ENCODE peak calls at places on chromosomes 11 and 22, in nine cellular contexts. V, A, W, X, L, C, F, E and H are unnamed samples.

GRCh38 chr11:132718711-132719641 is 813.3 kb downstream of the OPCML start:
- DNase-seq in V (no peak), A (no peak), W (peak), X (no peak), L (no peak), C (no peak), F (no peak), E (peak), H (no peak)

GRCh38 chr11:114367244-114367957 is 32.9 kb downstream of the C11orf71 start:
- DNase-seq in V (no peak), A (no peak), W (no peak), X (no peak), L (no peak), C (no peak), F (no peak), E (no peak), H (no peak)

GRCh38 chr11:75563978-75564552 is 2.0 kb downstream of the SERPINH1 start:
- DNase-seq in V (no peak), A (peak), W (no peak), X (no peak), L (peak), C (peak), F (no peak), E (peak), H (peak)

GRCh38 chr22:39257522-39258475 is 13.0 kb upstream of the PDGFB start:
- DNase-seq in V (no peak), A (no peak), W (no peak), X (no peak), L (no peak), C (no peak), F (no peak), E (no peak), H (no peak)

GRCh38 chr11:27485930-27486773 is 13.6 kb upstream of the LGR4 start:
- DNase-seq in V (no peak), A (peak), W (peak), X (peak), L (peak), C (no peak), F (peak), E (peak), H (peak)

GRCh38 chr11:33291004-33291777 is 34.0 kb downstream of the HIPK3 start:
- DNase-seq in V (peak), A (peak), W (no peak), X (no peak), L (peak), C (no peak), F (no peak), E (peak), H (no peak)

GRCh38 chr11:106950067-106950491 is 68.2 kb downstream of the GUCY1A2 start:
- DNase-seq in V (no peak), A (no peak), W (no peak), X (peak), L (no peak), C (no peak), F (no peak), E (no peak), H (peak)

GRCh38 chr11:62830904-62831519 is 839 bp downstream of the STX5 start:
- DNase-seq in V (no peak), A (no peak), W (no peak), X (peak), L (no peak), C (no peak), F (no peak), E (no peak), H (no peak)

GRCh38 chr11:43579171-43579918 is 101.2 kb upstream of the HSD17B12 start:
- DNase-seq in V (no peak), A (peak), W (no peak), X (peak), L (peak), C (no peak), F (peak), E (peak), H (peak)

GRCh38 chr22:32622004-32622761 is 147.6 kb downstream of the FBXO7 start:
- DNase-seq in V (no peak), A (peak), W (no peak), X (no peak), L (peak), C (no peak), F (no peak), E (peak), H (no peak)

GRCh38 chr22:32622762-32623147 is 148.1 kb downstream of the FBXO7 start:
- DNase-seq in V (no peak), A (no peak), W (no peak), X (no peak), L (no peak), C (no peak), F (no peak), E (no peak), H (no peak)

GRCh38 chr22:32621656-32622003 is 147.0 kb downstream of the FBXO7 start:
- DNase-seq in V (no peak), A (no peak), W (no peak), X (no peak), L (no peak), C (no peak), F (no peak), E (no peak), H (no peak)

GRCh38 chr22:32619614-32620426 is 145.2 kb downstream of the FBXO7 start:
- DNase-seq in V (no peak), A (peak), W (no peak), X (no peak), L (peak), C (peak), F (no peak), E (peak), H (peak)

DNA sequence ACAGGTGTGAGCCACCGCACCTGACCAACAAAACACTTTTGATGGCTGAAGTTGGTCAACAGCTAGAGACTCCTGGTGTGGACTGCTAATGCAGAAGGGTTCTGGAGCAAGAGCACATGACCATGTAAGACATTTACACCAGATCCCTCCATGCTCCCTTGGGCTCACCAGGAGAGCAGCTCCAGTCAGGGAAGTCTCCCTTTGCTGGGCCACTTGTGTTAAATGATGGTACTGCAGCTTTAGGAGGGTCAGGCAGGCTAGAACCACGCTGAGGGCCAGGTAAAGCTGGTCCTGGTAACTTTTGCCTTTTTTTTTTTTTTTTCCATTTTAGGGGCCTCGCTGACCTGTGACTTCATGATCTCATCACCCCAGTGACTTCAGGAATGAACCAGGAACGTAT is 146.4 kb downstream of the FBXO7 start:
- DNase-seq in V (no peak), A (no peak), W (no peak), X (no peak), L (no peak), C (no peak), F (no peak), E (no peak), H (no peak)
- TF ChIP-seq CTCF in V (no peak), A (no peak), W (no peak), X (no peak), L (no peak), C (no peak), F (no peak), E (no peak), H (no peak)

GRCh38 chr22:35043251-35043931 is 22.6 kb upstream of the ISX start:
- DNase-seq in V (no peak), A (no peak), W (no peak), X (no peak), L (no peak), C (no peak), F (no peak), E (no peak), H (peak)
- TF ChIP-seq CTCF in V (peak), A (no peak), W (no peak), X (no peak), L (peak), C (no peak), F (no peak), E (no peak), H (no peak)

GRCh38 chr11:105582497-105582896 is 27.4 kb upstream of the GRIA4 start:
- DNase-seq in V (no peak), A (no peak), W (no peak), X (peak), L (peak), C (no peak), F (no peak), E (no peak), H (peak)

GRCh38 chr11:105573091-105573490 is 36.8 kb upstream of the GRIA4 start:
- DNase-seq in V (no peak), A (peak), W (no peak), X (no peak), L (peak), C (no peak), F (no peak), E (peak), H (no peak)

GRCh38 chr11:105579111-105579510 is 30.8 kb upstream of the GRIA4 start:
- DNase-seq in V (no peak), A (no peak), W (no peak), X (no peak), L (no peak), C (no peak), F (no peak), E (no peak), H (no peak)

DNA sequence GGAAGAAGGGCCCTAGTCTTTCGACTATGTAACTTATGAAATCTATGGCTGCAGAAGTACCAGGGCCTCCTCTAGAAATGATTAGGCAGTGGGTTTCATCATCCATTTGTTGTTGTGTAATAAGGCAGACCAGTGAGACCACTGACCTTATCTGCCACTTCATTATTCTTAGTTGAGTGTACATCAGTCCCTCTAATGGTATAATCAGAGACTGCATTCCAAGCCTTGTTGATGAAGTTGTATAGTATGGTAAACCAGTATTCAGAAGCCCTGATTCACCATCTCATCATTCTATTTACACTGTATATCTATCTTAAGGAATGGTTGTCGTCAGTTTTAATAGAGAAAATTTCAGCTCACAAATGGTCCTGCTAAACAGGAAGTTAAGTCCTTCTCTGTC is 32.2 kb upstream of the GRIA4 start:
- DNase-seq in V (no peak), A (peak), W (no peak), X (peak), L (peak), C (no peak), F (no peak), E (peak), H (no peak)
- TF ChIP-seq CTCF in V (no peak), A (peak), W (no peak), X (no peak), L (peak), C (no peak), F (no peak), E (peak), H (no peak)

DNA sequence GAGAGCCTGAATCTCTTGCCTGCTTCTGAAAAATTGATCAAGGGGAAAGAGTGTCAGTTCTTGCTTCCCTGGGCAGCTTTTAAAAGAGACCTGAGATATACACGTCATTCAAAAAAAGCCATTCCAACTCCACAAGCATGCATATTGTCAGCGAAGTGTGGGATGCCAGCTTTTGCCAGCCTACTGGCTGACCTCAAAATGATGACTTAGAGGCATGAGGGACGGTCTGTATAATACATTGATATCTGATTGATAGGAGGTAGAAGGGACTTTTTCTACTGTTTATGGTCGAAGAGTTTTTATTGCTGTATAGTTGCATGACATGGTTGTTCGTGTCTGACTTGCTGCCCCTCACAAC is 126.3 kb downstream of the MICAL2 start:
- DNase-seq in V (no peak), A (no peak), W (no peak), X (no peak), L (no peak), C (no peak), F (no peak), E (no peak), H (no peak)
- TF ChIP-seq CTCF in V (no peak), A (no peak), W (no peak), X (no peak), L (no peak), C (no peak), F (no peak), E (no peak), H (no peak)

DNA sequence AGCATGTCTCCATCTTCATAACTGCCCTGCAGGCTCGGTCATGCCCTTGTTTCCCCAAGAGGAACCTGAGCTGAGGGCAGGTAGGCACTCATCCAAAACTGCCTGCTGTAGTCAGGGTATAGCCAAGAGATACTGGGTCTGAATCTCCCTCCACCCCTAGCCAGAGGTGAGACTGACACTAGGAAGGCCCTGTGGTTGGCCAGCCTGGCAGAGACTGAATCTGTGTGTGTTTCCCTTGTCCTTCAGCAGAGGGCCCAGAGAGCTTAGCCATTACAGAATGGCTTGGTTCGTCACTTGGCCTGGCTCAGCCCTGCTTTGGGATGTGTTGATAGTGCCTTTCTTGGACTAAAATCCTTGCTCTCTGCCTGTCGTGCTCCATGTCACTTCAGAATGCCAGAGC is 79.3 kb upstream of the SUSD2 start:
- DNase-seq in V (no peak), A (no peak), W (no peak), X (no peak), L (no peak), C (no peak), F (no peak), E (no peak), H (no peak)
- TF ChIP-seq CTCF in V (no peak), A (no peak), W (no peak), X (no peak), L (no peak), C (peak), F (no peak), E (no peak), H (no peak)

GRCh38 chr22:50271519-50271970 is 1.4 kb upstream of the MAPK11 start:
- DNase-seq in V (no peak), A (peak), W (peak), X (peak), L (peak), C (no peak), F (peak), E (peak), H (peak)
- TF ChIP-seq CTCF in V (peak), A (no peak), W (no peak), X (no peak), L (no peak), C (no peak), F (no peak), E (no peak), H (no peak)

GRCh38 chr22:21632237-21632895 is at the start of gene CCDC116:
- DNase-seq in V (no peak), A (no peak), W (peak), X (no peak), L (no peak), C (no peak), F (peak), E (no peak), H (no peak)
- TF ChIP-seq CTCF in V (no peak), A (no peak), W (no peak), X (no peak), L (no peak), C (no peak), F (no peak), E (no peak), H (no peak)